ENCODE peak calls at places on chromosomes 2 and 18, in eight cellular contexts. A is Panc1, L is progenitor cell of endocrine pancreas, Z is ovary, I is epithelial cell of esophagus, H is IMR-90, Y is WERI-Rb-1, F is fibroblast of mammary gland. O is an unnamed sample.

GRCh38 chr18:5895300-5895885 is at the start of gene TMEM200C:
- DNase-seq in A (no peak), L (peak), Z (peak), I (no peak), H (peak), Y (peak), F (no peak), O (no peak)

GRCh38 chr2:219269362-219270054 is 9.7 kb upstream of the DNAJB2 start:
- DNase-seq in A (no peak), L (no peak), Z (peak), I (peak), H (no peak), Y (no peak), F (no peak), O (no peak)

GRCh38 chr2:18900691-18901113 is 311.3 kb upstream of the NT5C1B start:
- DNase-seq in A (no peak), L (no peak), Z (no peak), I (peak), H (no peak), Y (no peak), F (peak), O (no peak)

GRCh38 chr2:48767330-48767729 is 11.8 kb upstream of the LHCGR start:
- DNase-seq in A (no peak), L (no peak), Z (no peak), I (no peak), H (no peak), Y (no peak), F (no peak), O (no peak)

GRCh38 chr2:231357048-231357447 is 38.5 kb upstream of the B3GNT7 start:
- DNase-seq in A (no peak), L (no peak), Z (no peak), I (no peak), H (no peak), Y (no peak), F (no peak), O (no peak)

GRCh38 chr2:222844323-222844722 is 16.5 kb upstream of the ACSL3 start:
- DNase-seq in A (peak), L (no peak), Z (no peak), I (peak), H (peak), Y (no peak), F (peak), O (no peak)

GRCh38 chr18:60235164-60235563 is 137.4 kb downstream of the MC4R start:
- DNase-seq in A (no peak), L (no peak), Z (no peak), I (no peak), H (no peak), Y (no peak), F (no peak), O (no peak)

GRCh38 chr2:1581965-1582625 is 162.2 kb downstream of the PXDN start:
- DNase-seq in A (no peak), L (no peak), Z (no peak), I (peak), H (no peak), Y (no peak), F (peak), O (no peak)

GRCh38 chr2:173359231-173359630 is 4.6 kb downstream of the CDCA7 start:
- DNase-seq in A (no peak), L (no peak), Z (no peak), I (no peak), H (peak), Y (no peak), F (no peak), O (no peak)

GRCh38 chr2:175015340-175015739 is 10.2 kb upstream of the CHN1 start:
- DNase-seq in A (no peak), L (no peak), Z (no peak), I (no peak), H (no peak), Y (no peak), F (no peak), O (no peak)

GRCh38 chr2:183037660-183038340 is 457 bp downstream of the NCKAP1 start:
- DNase-seq in A (no peak), L (peak), Z (peak), I (peak), H (no peak), Y (peak), F (peak), O (no peak)

GRCh38 chr2:189287982-189288494 is 108.5 kb upstream of the COL5A2 start:
- DNase-seq in A (peak), L (no peak), Z (no peak), I (peak), H (peak), Y (no peak), F (peak), O (no peak)

GRCh38 chr2:28951910-28952805 is 28.9 kb upstream of the TOGARAM2 start:
- DNase-seq in A (no peak), L (no peak), Z (no peak), I (peak), H (peak), Y (no peak), F (peak), O (no peak)

GRCh38 chr2:227629435-227629834 is 12.1 kb downstream of the SCYGR4 start:
- DNase-seq in A (no peak), L (no peak), Z (no peak), I (no peak), H (no peak), Y (no peak), F (no peak), O (no peak)

GRCh38 chr2:109662889-109663288 is 48.7 kb downstream of the SOWAHC start:
- DNase-seq in A (no peak), L (no peak), Z (no peak), I (peak), H (no peak), Y (no peak), F (no peak), O (no peak)

GRCh38 chr2:97997774-97998392 is 2.1 kb upstream of the TMEM131 start:
- DNase-seq in A (no peak), L (no peak), Z (no peak), I (peak), H (no peak), Y (no peak), F (no peak), O (no peak)

GRCh38 chr2:166375205-166375735 is 474 bp downstream of the SCN9A start:
- DNase-seq in A (no peak), L (no peak), Z (no peak), I (peak), H (peak), Y (no peak), F (peak), O (no peak)

GRCh38 chr2:3214065-3214464 is 163.6 kb downstream of the EIPR1 start:
- DNase-seq in A (no peak), L (no peak), Z (no peak), I (no peak), H (no peak), Y (no peak), F (no peak), O (no peak)

GRCh38 chr2:105134076-105134475 is 96.2 kb downstream of the MRPS9 start:
- DNase-seq in A (no peak), L (no peak), Z (no peak), I (no peak), H (peak), Y (no peak), F (peak), O (no peak)

GRCh38 chr2:135741395-135742306 is at the start of gene UBXN4:
- DNase-seq in A (peak), L (peak), Z (peak), I (peak), H (peak), Y (peak), F (peak), O (peak)
- TF ChIP-seq CTCF in A (peak), L (peak), Z (no peak), I (peak), H (peak), Y (peak), F (peak), O (no peak)

DNA sequence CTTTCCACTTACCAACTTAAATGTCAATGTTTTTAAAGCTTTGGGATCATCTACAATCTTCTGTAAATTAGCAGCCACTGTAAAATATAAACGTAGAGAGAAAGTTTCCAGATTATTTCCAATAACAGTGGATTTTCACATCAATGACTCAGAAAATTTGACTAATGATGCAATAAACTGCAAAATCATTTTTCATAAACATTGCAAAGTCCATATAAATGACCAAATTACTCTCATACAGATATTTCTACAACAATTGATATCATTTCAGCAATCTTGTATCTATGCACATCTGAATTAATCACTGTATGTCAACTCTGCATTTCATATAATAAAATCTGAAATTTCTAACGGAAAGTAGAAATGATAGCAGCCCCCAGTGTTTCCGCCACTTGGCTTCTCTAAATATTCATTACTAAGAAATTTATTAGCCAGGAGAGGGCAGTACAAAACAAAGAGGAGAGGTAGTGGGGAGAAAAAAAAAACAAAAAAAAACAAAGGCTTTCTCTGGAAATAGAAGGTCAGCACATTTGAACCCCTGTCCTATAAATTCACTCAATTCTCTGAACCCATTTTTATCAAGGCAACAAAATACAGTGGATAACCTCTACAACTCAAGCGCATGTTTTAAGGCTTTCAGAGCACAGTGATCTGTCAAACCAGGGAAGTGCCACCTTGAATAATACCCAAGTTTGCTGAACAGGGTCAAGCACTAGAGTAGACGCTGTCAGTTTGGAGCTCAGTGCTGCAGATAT is 282.6 kb downstream of the STK39 start:
- DNase-seq in A (no peak), L (no peak), Z (no peak), I (no peak), H (peak), Y (no peak), F (peak), O (no peak)
- TF ChIP-seq CTCF in A (peak), L (peak), Z (no peak), I (peak), H (peak), Y (no peak), F (peak), O (no peak)

GRCh38 chr18:61616111-61616610 is 276.6 kb downstream of the RNF152 start:
- DNase-seq in A (no peak), L (no peak), Z (no peak), I (no peak), H (no peak), Y (no peak), F (no peak), O (no peak)

GRCh38 chr18:61606759-61607158 is 273.5 kb downstream of the CDH20 start:
- DNase-seq in A (peak), L (no peak), Z (peak), I (peak), H (peak), Y (no peak), F (peak), O (no peak)

GRCh38 chr18:61609131-61609530 is 275.9 kb downstream of the CDH20 start:
- DNase-seq in A (no peak), L (no peak), Z (no peak), I (no peak), H (peak), Y (no peak), F (no peak), O (no peak)

GRCh38 chr18:61608306-61608705 is 275.1 kb downstream of the CDH20 start:
- DNase-seq in A (no peak), L (no peak), Z (no peak), I (no peak), H (peak), Y (no peak), F (no peak), O (no peak)

GRCh38 chr18:61612517-61612916 is 279.3 kb downstream of the CDH20 start:
- DNase-seq in A (no peak), L (no peak), Z (no peak), I (no peak), H (no peak), Y (no peak), F (peak), O (no peak)
- TF ChIP-seq CTCF in A (no peak), L (no peak), Z (no peak), I (peak), H (peak), Y (peak), F (peak), O (no peak)

GRCh38 chr2:68643874-68644485 is 601 bp downstream of the PROKR1 start:
- DNase-seq in A (no peak), L (no peak), Z (no peak), I (no peak), H (no peak), Y (no peak), F (no peak), O (no peak)

GRCh38 chr2:68643011-68643873 is at the start of gene PROKR1:
- DNase-seq in A (no peak), L (peak), Z (no peak), I (peak), H (no peak), Y (peak), F (no peak), O (peak)

GRCh38 chr2:68645523-68645922 is 2.1 kb downstream of the PROKR1 start:
- DNase-seq in A (no peak), L (no peak), Z (no peak), I (peak), H (peak), Y (no peak), F (peak), O (no peak)

GRCh38 chr2:68650645-68651044 is 7.3 kb downstream of the PROKR1 start:
- DNase-seq in A (no peak), L (no peak), Z (no peak), I (no peak), H (no peak), Y (no peak), F (no peak), O (no peak)

DNA sequence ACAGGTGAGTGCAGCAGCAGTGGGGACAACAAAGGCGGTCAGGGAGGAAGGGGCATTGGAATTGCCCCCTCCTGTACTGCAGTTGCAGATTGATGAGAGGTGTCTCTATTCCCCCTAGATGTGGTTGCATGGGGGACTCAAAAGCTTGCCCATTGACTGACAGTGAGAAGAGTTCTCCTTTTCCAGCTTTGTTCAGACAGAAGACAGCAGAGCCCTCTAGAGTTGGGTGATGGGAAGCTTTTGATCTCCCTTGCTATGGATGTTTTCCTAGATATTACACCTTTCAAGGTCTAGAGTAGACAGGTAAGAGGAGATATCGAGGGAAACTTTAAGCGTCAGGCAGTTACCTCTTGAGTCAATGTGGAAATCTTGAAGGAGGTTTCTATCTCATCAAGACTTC is 2.9 kb downstream of the PROKR1 start:
- DNase-seq in A (no peak), L (no peak), Z (no peak), I (peak), H (no peak), Y (peak), F (no peak), O (no peak)
- TF ChIP-seq CTCF in A (peak), L (no peak), Z (no peak), I (peak), H (peak), Y (peak), F (peak), O (no peak)

GRCh38 chr2:72825271-72826155 is at the start of gene EXOC6B:
- DNase-seq in A (peak), L (peak), Z (peak), I (peak), H (peak), Y (peak), F (peak), O (peak)
- TF ChIP-seq CTCF in A (no peak), L (peak), Z (no peak), I (no peak), H (no peak), Y (no peak), F (no peak), O (no peak)

GRCh38 chr2:9617296-9617695 is 13.5 kb downstream of the YWHAQ start:
- DNase-seq in A (no peak), L (no peak), Z (no peak), I (no peak), H (no peak), Y (no peak), F (no peak), O (no peak)
- TF ChIP-seq CTCF in A (no peak), L (no peak), Z (no peak), I (no peak), H (no peak), Y (no peak), F (no peak), O (no peak)

GRCh38 chr2:7672685-7673071 is 755.5 kb downstream of the RNF144A start:
- DNase-seq in A (no peak), L (no peak), Z (no peak), I (no peak), H (no peak), Y (no peak), F (no peak), O (no peak)

GRCh38 chr2:7673843-7674242 is 756.6 kb downstream of the RNF144A start:
- DNase-seq in A (no peak), L (no peak), Z (no peak), I (no peak), H (no peak), Y (no peak), F (peak), O (no peak)

GRCh38 chr2:7676714-7677113 is 759.5 kb downstream of the RNF144A start:
- DNase-seq in A (no peak), L (no peak), Z (no peak), I (peak), H (no peak), Y (no peak), F (peak), O (no peak)

GRCh38 chr2:7673101-7673500 is 755.9 kb downstream of the RNF144A start:
- DNase-seq in A (no peak), L (no peak), Z (no peak), I (no peak), H (no peak), Y (no peak), F (no peak), O (no peak)

DNA sequence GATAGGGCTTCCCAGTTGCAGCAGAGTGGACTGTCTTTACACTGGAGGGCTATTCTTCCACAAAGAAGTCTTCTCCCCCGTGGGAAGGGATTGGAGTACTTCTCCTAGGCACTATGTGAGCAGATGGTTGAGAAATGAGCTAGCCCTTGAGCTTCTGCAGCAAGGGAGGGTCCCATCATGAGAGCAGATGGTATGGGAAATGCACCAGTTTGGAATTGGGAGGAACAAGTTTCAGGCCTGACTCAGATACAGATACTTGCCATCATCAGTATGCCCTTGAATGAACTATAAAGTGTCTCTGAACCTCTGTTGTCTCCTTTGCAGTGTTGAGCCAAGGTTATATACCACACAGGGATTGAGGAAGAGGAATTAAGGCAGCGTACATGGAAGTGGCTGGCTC is 757.4 kb downstream of the RNF144A start:
- DNase-seq in A (no peak), L (no peak), Z (no peak), I (peak), H (no peak), Y (no peak), F (peak), O (no peak)
- TF ChIP-seq CTCF in A (no peak), L (no peak), Z (no peak), I (no peak), H (no peak), Y (no peak), F (no peak), O (no peak)

GRCh38 chr2:88016948-88017779 is 817 bp upstream of the RNU2-63P start:
- DNase-seq in A (peak), L (peak), Z (no peak), I (peak), H (no peak), Y (peak), F (no peak), O (no peak)
- TF ChIP-seq CTCF in A (no peak), L (peak), Z (no peak), I (no peak), H (no peak), Y (no peak), F (no peak), O (no peak)

DNA sequence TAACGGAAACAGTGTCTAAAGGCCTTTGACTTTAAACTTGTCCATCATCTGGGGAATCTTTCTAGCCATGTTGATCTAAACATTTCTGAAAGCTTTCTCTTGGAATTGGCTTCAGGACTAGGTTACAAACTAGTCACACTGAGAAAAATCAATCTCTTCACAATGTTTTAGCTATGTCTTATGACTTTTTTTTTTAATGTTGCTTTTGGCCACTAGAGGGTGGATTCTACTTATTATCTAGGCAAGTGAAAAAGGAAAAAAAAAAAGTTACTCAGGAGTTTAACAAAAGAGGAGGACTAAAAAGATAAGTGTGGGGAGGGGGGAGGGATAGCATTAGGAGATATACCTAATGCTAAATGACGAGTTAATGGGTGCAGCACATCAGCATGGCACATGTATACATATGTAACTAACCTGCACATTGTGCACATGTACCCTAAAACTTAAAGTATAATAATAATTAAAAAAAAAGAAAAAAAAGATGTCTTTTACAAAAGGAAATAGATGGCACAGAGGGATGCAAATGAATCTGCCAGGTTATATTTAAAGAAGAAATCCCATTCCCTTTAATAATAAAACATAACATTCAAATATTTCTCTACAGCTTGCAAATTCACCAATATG is 160.4 kb upstream of the PID1 start:
- DNase-seq in A (no peak), L (no peak), Z (no peak), I (peak), H (peak), Y (no peak), F (peak), O (no peak)
- TF ChIP-seq CTCF in A (peak), L (peak), Z (no peak), I (peak), H (peak), Y (no peak), F (peak), O (no peak)